ENCODE peak calls at places on chromosomes 7 and 10, in nine cellular contexts. R is right atrium auricular region; S is lower lobe of right lung; P is heart right ventricle; Z is esophagus squamous epithelium; N is breast epithelium; U is CD8-positive, alpha-beta T cell; C is PC-9; L is mucosa of descending colon. H is an unnamed sample.

GRCh38 chr10:124665980-124666379 is 78.2 kb downstream of the FAM53B start:
- DNase-seq in C (no peak), U (no peak), P (no peak), R (no peak), S (no peak), Z (no peak), L (no peak), N (no peak), H (no peak)

GRCh38 chr7:100111914-100112313 is 7.2 kb downstream of the TAF6 start:
- DNase-seq in P (no peak), N (no peak), U (no peak), Z (no peak), S (no peak), C (no peak), R (no peak), L (no peak), H (no peak)

GRCh38 chr7:88922944-88923343 is 127.4 kb upstream of the TEX47 start:
- DNase-seq in U (no peak), C (no peak), L (no peak), N (no peak), R (no peak), P (no peak), S (no peak), Z (no peak), H (no peak)

GRCh38 chr7:135877799-135878198 is 99.4 kb downstream of the MTPN start:
- DNase-seq in P (no peak), N (no peak), S (no peak), R (no peak), U (no peak), L (no peak), Z (no peak), C (peak; percentile 95), H (no peak)

GRCh38 chr7:88217675-88218427 is 2.0 kb downstream of the SRI start:
- DNase-seq in U (no peak), N (no peak), C (no peak), Z (no peak), S (no peak), L (no peak), P (no peak), R (no peak), H (no peak)

GRCh38 chr10:60572511-60573194 is 183.0 kb upstream of the ANK3 start:
- DNase-seq in Z (no peak), C (no peak), U (no peak), S (no peak), P (peak; percentile 13), R (no peak), L (peak; percentile 36), N (no peak), H (peak; percentile 12)

GRCh38 chr10:97454330-97455036 is 8.5 kb downstream of the ZDHHC16 start:
- DNase-seq in U (no peak), S (no peak), C (no peak), N (no peak), Z (no peak), P (peak; percentile 44), L (no peak), R (no peak), H (no peak)

GRCh38 chr10:77592946-77593636 is 44.5 kb downstream of the KCNMA1 start:
- DNase-seq in R (peak; percentile 72), Z (no peak), N (no peak), L (no peak), U (no peak), C (peak; percentile 80), P (no peak), S (no peak), H (peak; percentile 83)

GRCh38 chr10:125159932-125160855 is at the start of gene CTBP2:
- DNase-seq in U (no peak), C (no peak), S (peak; percentile 66), L (peak; percentile 77), Z (no peak), N (peak; percentile 51), P (peak; percentile 65), R (peak; percentile 59), H (no peak)

GRCh38 chr10:61024801-61025201 is 80.8 kb upstream of the RHOBTB1 start:
- DNase-seq in N (no peak), P (no peak), Z (no peak), C (no peak), R (no peak), L (no peak), S (no peak), U (no peak), H (no peak)

GRCh38 chr7:45977256-45977655 is 56.2 kb upstream of the IGFBP3 start:
- DNase-seq in C (peak; percentile 28), L (no peak), R (no peak), N (no peak), Z (no peak), U (no peak), P (no peak), S (no peak), H (no peak)

GRCh38 chr10:98266647-98267046 is 1.3 kb downstream of the LOXL4 start:
- DNase-seq in N (no peak), L (no peak), S (no peak), U (no peak), C (no peak), Z (no peak), R (no peak), P (no peak), H (no peak)

GRCh38 chr7:107048783-107049418 is 4.4 kb downstream of the PRKAR2B start:
- DNase-seq in R (no peak), P (no peak), Z (no peak), S (no peak), L (no peak), N (no peak), U (no peak), C (no peak), H (no peak)

GRCh38 chr7:107049480-107049879 is 5.0 kb downstream of the PRKAR2B start:
- DNase-seq in U (no peak), R (no peak), P (no peak), S (no peak), N (no peak), C (no peak), Z (no peak), L (no peak), H (no peak)

GRCh38 chr7:107049971-107050532 is 5.5 kb downstream of the PRKAR2B start:
- DNase-seq in R (no peak), P (no peak), N (no peak), C (no peak), S (no peak), Z (no peak), L (no peak), U (no peak), H (no peak)

GRCh38 chr7:107046511-107047259 is 2.2 kb downstream of the PRKAR2B start:
- DNase-seq in L (no peak), C (peak; percentile 69), U (no peak), N (no peak), R (no peak), P (no peak), S (no peak), Z (no peak), H (no peak)

DNA sequence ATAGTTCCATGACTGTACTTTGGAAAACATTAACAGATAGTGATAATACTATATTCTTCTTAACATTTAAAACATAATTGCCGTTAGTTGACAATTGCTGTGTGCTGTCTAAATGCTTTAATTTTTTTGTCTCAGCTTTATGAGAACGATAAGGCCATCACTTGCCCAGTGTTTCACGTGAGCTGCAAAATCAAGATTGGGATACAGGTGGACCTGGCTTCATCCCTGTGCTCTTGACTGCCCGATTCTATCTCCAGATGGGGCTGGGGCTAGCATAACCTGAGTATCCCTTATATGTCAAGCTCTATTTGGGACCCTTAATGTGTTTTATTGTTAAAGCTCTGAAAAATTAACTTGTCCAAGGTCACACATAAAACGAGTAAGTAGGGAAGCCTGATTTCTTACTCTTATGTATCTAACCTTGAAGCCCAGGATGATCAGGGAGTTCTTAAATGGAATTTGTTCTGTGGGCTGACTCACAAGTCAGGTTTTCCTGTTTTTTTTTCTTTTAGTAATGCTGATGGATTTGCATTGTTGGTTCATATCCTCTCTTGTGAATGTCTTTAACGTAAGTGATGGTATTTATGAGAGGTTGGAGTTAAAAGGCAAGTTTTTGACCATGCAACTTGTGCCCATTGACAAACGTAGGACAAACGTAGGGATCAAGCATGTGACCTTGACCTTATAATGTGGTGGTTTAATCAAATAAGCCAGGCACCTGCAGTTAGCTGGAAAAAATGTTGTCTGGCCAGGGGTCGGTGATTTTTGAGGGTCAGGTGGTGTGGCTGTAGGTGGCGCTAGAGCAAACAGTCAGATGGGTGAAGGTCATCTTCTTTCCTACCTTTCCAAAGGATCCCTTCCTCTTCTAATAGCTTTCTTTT is 3.6 kb downstream of the PRKAR2B start:
- DNase-seq in L (no peak), S (no peak), P (no peak), R (no peak), N (no peak), Z (no peak), U (no peak), C (no peak), H (no peak)
- TF ChIP-seq CTCF in L (no peak), S (no peak), P (peak; percentile 13), R (no peak), N (no peak), Z (no peak), U (no peak), C (no peak), H (peak; percentile 40)

GRCh38 chr7:15678646-15679045 is 7.8 kb downstream of the MEOX2 start:
- DNase-seq in P (no peak), N (no peak), C (no peak), Z (no peak), S (no peak), L (no peak), U (no peak), R (no peak), H (no peak)
- H3K4me3 ChIP-seq in P (peak overlapping the region; percentile 65), N (peak overlapping the region; percentile 17), C (no peak overlapping the region), Z (no peak overlapping the region), S (peak overlapping the region; percentile 14), L (no peak overlapping the region), U (no peak overlapping the region), R (peak overlapping the region; percentile 13), H (no peak overlapping the region)

GRCh38 chr7:57646901-57647246 is 196.9 kb downstream of the ZNF716 start:
- DNase-seq in Z (no peak), U (no peak), P (no peak), L (no peak), C (no peak), R (no peak), N (no peak), S (no peak), H (no peak)
- H3K9me3 ChIP-seq in Z (no peaks in the 10 kb centered on the region), U (no peaks in the 10 kb centered on the region), P (no peaks in the 10 kb centered on the region), L (peaks cover 70% of the 10 kb centered on the region), C (no peaks in the 10 kb centered on the region), R (no peaks in the 10 kb centered on the region), N (peaks cover 50% of the 10 kb centered on the region), S (no peaks in the 10 kb centered on the region), H (no peaks in the 10 kb centered on the region)

DNA sequence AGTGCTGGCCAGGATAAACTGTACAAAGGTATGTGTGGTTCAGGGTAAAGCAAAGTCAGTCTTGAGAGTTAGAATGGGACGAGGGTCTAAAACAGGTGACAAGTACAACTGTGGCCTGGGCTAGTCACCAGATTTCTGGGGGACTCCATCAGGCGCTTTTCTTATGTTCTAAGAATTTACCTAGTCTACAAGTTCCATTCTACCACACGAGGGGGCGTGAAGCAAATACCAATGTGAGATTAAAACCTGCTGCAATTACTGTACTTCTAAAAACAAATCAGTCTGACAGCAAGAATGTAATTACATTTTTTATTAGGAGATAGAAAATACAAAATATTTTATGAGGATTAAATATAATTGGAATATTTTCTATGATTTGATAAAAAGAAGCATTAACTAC is 146.5 kb downstream of the ALOX5 start:
- DNase-seq in N (no peak), P (no peak), S (no peak), Z (no peak), L (no peak), U (no peak), C (no peak), R (no peak), H (no peak)
- TF ChIP-seq CTCF in N (no peak), P (no peak), S (no peak), Z (no peak), L (no peak), U (no peak), C (no peak), R (no peak), H (peak; percentile 10)

H was measured in Panc1.